ENCODE peak calls at places on chromosomes 16 and 17, in four cellular contexts. L is tibial artery, K is breast epithelium, T is cardiac muscle cell. N is an unnamed sample. For H3K4me1, the result is how much of the 10 kb centered on the place peaks cover.

GRCh38 chr16:13333336-13333735 is 431.9 kb downstream of the SHISA9 start:
- DNase-seq in L (no peak), K (no peak), T (no peak), N (no peak)

GRCh38 chr17:63170795-63171194 is 204.8 kb downstream of the TANC2 start:
- DNase-seq in L (no peak), K (no peak), T (no peak), N (no peak)

GRCh38 chr17:76248013-76248782 is 7.9 kb upstream of the RNF157 start:
- DNase-seq in T (no peak), K (no peak), L (no peak), N (no peak)

GRCh38 chr16:70679653-70680494 is 6.0 kb downstream of the MTSS2 start:
- DNase-seq in K (no peak), T (peak), L (no peak), N (no peak)

GRCh38 chr16:56910654-56911539 is 21.0 kb upstream of the HERPUD1 start:
- DNase-seq in K (no peak), T (peak), L (peak), N (peak)

GRCh38 chr17:69945698-69946185 is 129.3 kb upstream of the KCNJ16 start:
- DNase-seq in T (no peak), K (no peak), L (no peak), N (no peak)

GRCh38 chr17:76598004-76598439 is 12.4 kb upstream of the ST6GALNAC2 start:
- DNase-seq in T (no peak), L (no peak), K (no peak), N (no peak)

GRCh38 chr16:10870808-10871156 is 6.2 kb upstream of the CIITA start:
- DNase-seq in L (no peak), T (no peak), K (no peak), N (no peak)

GRCh38 chr16:87648236-87648635 is 45.9 kb downstream of the JPH3 start:
- DNase-seq in L (no peak), T (peak), K (no peak), N (no peak)

GRCh38 chr17:82452162-82452561 is 1.6 kb upstream of the CYBC1 start:
- DNase-seq in K (no peak), T (no peak), L (no peak), N (no peak)

GRCh38 chr17:48441231-48441711 is 11.3 kb upstream of the SKAP1 start:
- DNase-seq in T (peak), L (no peak), K (no peak), N (no peak)

GRCh38 chr16:11586375-11586855 is 304 bp downstream of the LITAF start:
- DNase-seq in T (no peak), L (no peak), K (no peak), N (no peak)

GRCh38 chr17:82418001-82418986 is at the start of the genes HEXD and OGFOD3:
- DNase-seq in K (peak), L (peak), T (peak), N (peak)

GRCh38 chr17:78475211-78475610 is 96.8 kb downstream of the PGS1 start:
- DNase-seq in K (no peak), T (no peak), L (no peak), N (no peak)

GRCh38 chr17:37131064-37131463 is 182.3 kb downstream of the AATF start:
- DNase-seq in T (peak), L (no peak), K (no peak), N (no peak)

GRCh38 chr17:15951368-15952047 is 6.6 kb downstream of the ADORA2B start:
- DNase-seq in K (no peak), T (no peak), L (no peak), N (no peak)

GRCh38 chr17:79137015-79137770 is 62.6 kb downstream of the ENGASE start:
- DNase-seq in L (no peak), T (no peak), K (no peak), N (no peak)

DNA sequence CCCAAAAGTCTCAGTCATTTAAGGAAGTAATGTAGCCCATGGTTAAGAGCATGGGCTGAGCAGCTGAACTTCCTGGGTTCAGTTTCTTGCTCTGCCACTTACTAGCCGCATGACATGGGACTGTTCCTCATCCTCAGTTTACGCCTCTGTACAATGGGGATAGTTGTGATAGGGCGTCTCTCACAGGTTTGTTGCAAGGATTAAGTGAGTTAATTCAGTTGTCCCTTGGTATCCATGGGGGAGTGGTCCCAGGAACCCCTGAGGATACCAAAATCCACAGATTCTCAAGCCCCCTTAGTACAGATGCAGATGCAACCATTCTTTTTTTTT is 76.8 kb downstream of the KSR1 start:
- DNase-seq in K (no peak), T (no peak), L (no peak), N (no peak)
- H3K4me1 ChIP-seq in K (under half), T (under half), L (under half), N (under half)

GRCh38 chr17:28347261-28347891 is 10.0 kb downstream of the POLDIP2 start:
- DNase-seq in L (no peak), K (no peak), T (peak), N (no peak)

GRCh38 chr17:28345420-28346198 is 10.0 kb downstream of the TNFAIP1 start:
- DNase-seq in L (no peak), K (no peak), T (peak), N (no peak)

GRCh38 chr17:28348979-28349378 is 8.3 kb downstream of the POLDIP2 start:
- DNase-seq in L (no peak), K (no peak), T (no peak), N (no peak)

GRCh38 chr17:28346199-28346580 is 10.6 kb downstream of the TNFAIP1 start:
- DNase-seq in L (no peak), T (peak), K (no peak), N (no peak)

GRCh38 chr17:28346746-28347246 is 10.5 kb downstream of the POLDIP2 start:
- DNase-seq in T (no peak), L (no peak), K (no peak), N (no peak)
- H3K27ac ChIP-seq in T (peak), L (peak), K (peak), N (peak)

DNA sequence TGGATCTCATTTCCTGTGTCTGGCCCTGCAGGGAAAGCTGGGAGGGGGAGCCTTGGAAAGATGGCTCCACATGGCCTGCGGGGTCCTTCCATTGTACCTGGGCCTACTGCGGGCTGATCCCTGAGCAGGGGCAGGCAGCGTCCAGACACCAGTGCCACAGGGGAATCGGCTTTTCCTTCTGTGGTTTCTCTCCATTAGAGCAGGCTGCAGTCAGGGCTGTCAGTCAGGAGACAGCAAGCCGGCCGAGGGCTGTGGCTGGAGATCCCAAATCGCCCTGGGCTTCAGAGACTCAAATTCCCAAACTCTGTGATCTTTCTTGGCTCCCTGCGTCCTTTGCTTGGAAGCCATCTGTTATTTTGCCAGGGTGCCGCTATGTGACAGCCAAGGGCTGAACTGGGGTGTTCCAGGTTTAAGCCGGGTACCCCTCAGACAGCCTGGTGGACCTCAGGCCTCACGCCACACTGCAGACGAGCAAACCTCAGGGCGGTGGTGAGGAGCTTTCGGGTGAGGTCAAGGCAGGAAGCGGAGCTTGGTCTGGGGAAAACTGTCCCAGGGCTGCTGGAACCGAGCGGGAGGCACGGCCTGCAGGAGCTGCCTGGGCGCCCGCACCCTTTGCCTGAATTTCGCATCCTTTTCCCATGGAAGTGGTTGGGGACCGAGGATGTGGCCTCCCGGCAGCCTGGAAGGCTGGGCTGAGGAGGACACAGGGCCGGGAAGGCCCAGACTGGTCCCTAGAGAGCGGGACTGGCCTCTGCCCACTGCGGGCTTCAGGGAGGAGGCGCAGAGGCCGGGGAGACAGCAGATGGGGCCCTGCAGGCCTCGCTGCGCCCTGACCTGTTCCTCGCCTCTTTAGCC is 1.5 kb upstream of the CPNE7 start:
- DNase-seq in T (no peak), L (no peak), K (no peak), N (no peak)
- H3K4me3 ChIP-seq in T (no peak), L (peak), K (peak), N (no peak)

DNA sequence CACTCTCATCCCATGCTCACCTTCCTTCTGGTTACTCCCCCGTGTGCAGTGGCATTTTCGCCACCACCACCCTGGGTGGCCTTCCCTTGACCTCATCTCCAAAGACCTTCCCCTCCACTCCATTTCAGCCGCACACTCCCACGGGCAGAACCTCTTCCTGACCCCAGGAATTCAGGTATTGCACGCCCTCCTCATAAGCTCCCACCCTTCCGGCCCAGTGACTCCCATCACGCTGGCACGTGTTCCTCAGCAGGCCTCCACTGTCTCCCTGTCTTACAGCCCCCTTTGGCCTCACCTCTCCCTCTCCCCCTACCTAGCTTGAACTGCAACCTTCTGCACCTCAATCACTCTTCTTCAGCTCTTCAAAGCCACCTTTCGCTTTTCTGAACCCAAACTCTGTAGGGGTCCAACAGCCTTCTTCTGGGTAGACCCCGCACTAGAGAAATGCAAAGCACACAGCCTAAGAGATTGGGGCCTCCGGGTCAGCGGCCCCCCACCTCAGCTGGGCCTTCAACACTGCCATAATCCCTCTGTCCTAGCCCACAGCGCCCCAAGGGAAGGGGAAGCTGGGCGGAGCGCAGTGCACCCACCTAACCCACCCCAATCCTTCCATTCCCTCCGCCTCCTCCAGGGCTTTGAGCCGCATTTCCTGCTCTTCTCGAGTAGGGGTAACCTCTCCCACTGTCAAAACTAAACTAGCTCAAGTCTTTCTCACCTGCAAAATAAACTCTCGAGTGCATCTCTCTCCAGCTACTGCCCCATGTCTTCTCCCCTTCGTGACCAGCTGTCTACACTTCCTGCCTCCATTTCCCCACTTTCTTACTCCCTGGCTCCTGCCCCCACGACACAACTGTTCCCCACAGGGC is 1.7 kb upstream of the TMEM97 start:
- DNase-seq in T (no peak), L (no peak), K (no peak), N (no peak)
- H3K4me1 ChIP-seq in T (under half), L (under half), K (under half), N (under half)